ENCODE peak calls at places on chromosome 9, in eight cellular contexts. C is fibroblast of pulmonary artery, S is GM12865, U is WERI-Rb-1, M is fibroblast of mammary gland, O is tibial nerve, L is lower leg skin, P is left ventricle myocardium inferior. G is an unnamed sample.

GRCh38 chr9:82558855-82559615 is 503.9 kb downstream of the RASEF start:
- DNase-seq in C (no peak), S (no peak), U (peak; percentile 9), M (no peak), O (no peak), L (no peak), P (no peak), G (no peak)

GRCh38 chr9:87324613-87325194 is 173.0 kb upstream of the DAPK1 start:
- DNase-seq in C (peak; percentile 84), S (peak; percentile 55), U (no peak), M (peak; percentile 78), O (peak; percentile 50), L (no peak), P (no peak), G (peak; percentile 62)

GRCh38 chr9:122329592-122329991 is 41.2 kb upstream of the PTGS1 start:
- DNase-seq in C (no peak), S (no peak), U (no peak), M (no peak), O (no peak), L (no peak), P (no peak), G (no peak)

GRCh38 chr9:27529316-27530278 is at the start of gene MOB3B:
- DNase-seq in C (peak; percentile 66), S (peak; percentile 82), U (peak; percentile 79), M (peak; percentile 46), O (peak; percentile 86), L (peak; percentile 97), P (peak; percentile 86), G (peak; percentile 80)

GRCh38 chr9:87590996-87591395 is 93.3 kb downstream of the DAPK1 start:
- DNase-seq in C (no peak), S (peak; percentile 28), U (no peak), M (no peak), O (no peak), L (no peak), P (no peak), G (no peak)

GRCh38 chr9:121372563-121373400 is 2.7 kb upstream of the STOM start:
- DNase-seq in C (peak; percentile 52), S (no peak), U (peak; percentile 22), M (peak; percentile 80), O (no peak), L (no peak), P (no peak), G (peak; percentile 94)

GRCh38 chr9:92147030-92147853 is 32.0 kb upstream of the SPTLC1 start:
- DNase-seq in C (peak; percentile 94), S (peak; percentile 70), U (peak; percentile 92), M (peak; percentile 93), O (no peak), L (no peak), P (peak; percentile 43), G (peak; percentile 89)

GRCh38 chr9:85960688-85961093 is 19.7 kb downstream of the NAA35 start:
- DNase-seq in C (peak; percentile 35), S (no peak), U (no peak), M (peak; percentile 28), O (no peak), L (no peak), P (no peak), G (peak; percentile 30)

GRCh38 chr9:70003786-70004185 is 39.9 kb upstream of the MAMDC2 start:
- DNase-seq in C (peak; percentile 56), S (no peak), U (no peak), M (peak; percentile 55), O (no peak), L (no peak), P (no peak), G (no peak)

GRCh38 chr9:107249131-107249533 is 33.9 kb upstream of the RAD23B start:
- DNase-seq in C (no peak), S (no peak), U (no peak), M (no peak), O (no peak), L (no peak), P (no peak), G (peak; percentile 89)

GRCh38 chr9:4548796-4549725 is 58.8 kb downstream of the SLC1A1 start:
- DNase-seq in C (no peak), S (peak; percentile 46), U (peak; percentile 17), M (peak; percentile 4), O (no peak), L (no peak), P (peak; percentile 22), G (peak; percentile 15)

GRCh38 chr9:3968891-3969290 is 331.0 kb downstream of the GLIS3 start:
- DNase-seq in C (no peak), S (no peak), U (no peak), M (peak; percentile 51), O (no peak), L (no peak), P (no peak), G (peak; percentile 88)

GRCh38 chr9:93254806-93255519 is 71.0 kb downstream of the WNK2 start:
- DNase-seq in C (no peak), S (no peak), U (peak; percentile 0), M (no peak), O (no peak), L (peak; percentile 80), P (no peak), G (no peak)

GRCh38 chr9:89605181-89606048 is 603 bp downstream of the GADD45G start:
- DNase-seq in C (peak; percentile 36), S (no peak), U (peak; percentile 60), M (peak; percentile 52), O (peak; percentile 26), L (peak; percentile 94), P (peak; percentile 69), G (peak; percentile 50)

GRCh38 chr9:84000186-84000585 is 19.6 kb downstream of the RMI1 start:
- DNase-seq in C (peak; percentile 33), S (no peak), U (no peak), M (no peak), O (no peak), L (no peak), P (no peak), G (no peak)

GRCh38 chr9:70297141-70297540 is 38.4 kb downstream of the SMC5 start:
- DNase-seq in C (no peak), S (no peak), U (no peak), M (peak; percentile 11), O (no peak), L (no peak), P (no peak), G (peak; percentile 9)

GRCh38 chr9:97271292-97271691 is 36.2 kb upstream of the CCDC180 start:
- DNase-seq in C (no peak), S (no peak), U (no peak), M (no peak), O (no peak), L (no peak), P (no peak), G (no peak)

GRCh38 chr9:90890146-90890545 is 88.5 kb downstream of the SYK start:
- DNase-seq in C (no peak), S (no peak), U (no peak), M (peak; percentile 4), O (no peak), L (peak; percentile 70), P (no peak), G (no peak)

GRCh38 chr9:120080781-120081180 is 499.2 kb downstream of the CDK5RAP2 start:
- DNase-seq in C (no peak), S (no peak), U (no peak), M (no peak), O (no peak), L (no peak), P (no peak), G (no peak)

GRCh38 chr9:130987738-130988399 is 21.1 kb upstream of the LAMC3 start:
- DNase-seq in C (no peak), S (no peak), U (no peak), M (no peak), O (no peak), L (no peak), P (no peak), G (no peak)

GRCh38 chr9:128005938-128006337 is 25.1 kb upstream of the EEIG1 start:
- DNase-seq in C (no peak), S (no peak), U (peak; percentile 82), M (no peak), O (no peak), L (peak; percentile 88), P (peak; percentile 31), G (no peak)

GRCh38 chr9:72489986-72490385 is 31.4 kb upstream of the TMC1 start:
- DNase-seq in C (no peak), S (no peak), U (no peak), M (no peak), O (no peak), L (no peak), P (no peak), G (no peak)

GRCh38 chr9:134548618-134549017 is 93.0 kb upstream of the COL5A1 start:
- DNase-seq in C (no peak), S (no peak), U (no peak), M (no peak), O (no peak), L (no peak), P (peak; percentile 5), G (no peak)

GRCh38 chr9:77952641-77953341 is 78.8 kb downstream of the GNAQ start:
- DNase-seq in C (peak; percentile 53), S (no peak), U (no peak), M (peak; percentile 73), O (no peak), L (no peak), P (no peak), G (peak; percentile 66)

GRCh38 chr9:20087481-20087880 is 298.6 kb upstream of the SLC24A2 start:
- DNase-seq in C (peak; percentile 8), S (no peak), U (no peak), M (peak; percentile 41), O (no peak), L (no peak), P (no peak), G (no peak)

GRCh38 chr9:129252937-129253819 is 75.1 kb upstream of the IER5L start:
- DNase-seq in C (no peak), S (no peak), U (no peak), M (no peak), O (no peak), L (no peak), P (peak; percentile 44), G (no peak)
- TF ChIP-seq CTCF in C (no peak), S (no peak), U (no peak), M (no peak), O (no peak), L (no peak), P (no peak), G (no peak)

DNA sequence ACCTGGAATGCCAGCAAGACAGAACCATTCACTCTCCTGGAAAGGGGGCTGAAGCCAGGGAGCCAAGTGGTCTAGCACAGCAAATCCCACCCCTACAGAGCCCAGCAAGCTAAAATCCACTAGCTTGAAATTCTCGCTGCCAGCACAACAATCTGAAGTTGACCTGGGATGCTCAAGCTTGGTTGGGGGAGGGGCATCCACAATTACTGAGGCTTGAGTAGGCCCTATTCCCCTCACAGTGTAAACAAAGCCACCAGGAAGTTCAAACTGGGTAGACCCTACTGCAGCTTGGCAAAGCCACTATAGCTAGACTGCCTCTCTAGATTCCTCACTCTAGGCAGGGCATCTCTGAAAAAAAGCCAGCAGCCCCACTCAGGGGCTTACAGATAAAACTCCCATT is 17.3 kb downstream of the RIGI start:
- DNase-seq in C (no peak), S (no peak), U (no peak), M (no peak), O (no peak), L (no peak), P (no peak), G (no peak)
- H3K4me3 ChIP-seq in C (no peak overlapping the region), S (no peak overlapping the region), U (no peak overlapping the region), M (no peak overlapping the region), O (no peak overlapping the region), L (no peak overlapping the region), P (no peak overlapping the region), G (no peak overlapping the region)

GRCh38 chr9:34253460-34253837 is 74.6 kb downstream of the UBAP1 start:
- DNase-seq in C (peak; percentile 69), S (no peak), U (no peak), M (peak; percentile 78), O (no peak), L (peak; percentile 83), P (peak; percentile 69), G (peak; percentile 46)
- TF ChIP-seq CTCF in C (peak; percentile 55), S (no peak), U (peak; percentile 16), M (peak; percentile 56), O (peak; percentile 25), L (no peak), P (peak; percentile 45), G (peak; percentile 62)

GRCh38 chr9:123835821-123836220 is 94.1 kb downstream of the DENND1A start:
- DNase-seq in C (no peak), S (no peak), U (no peak), M (no peak), O (no peak), L (no peak), P (no peak), G (no peak)
- H3K4me3 ChIP-seq in C (no peak overlapping the region), S (no peak overlapping the region), U (no peak overlapping the region), M (no peak overlapping the region), O (no peak overlapping the region), L (no peak overlapping the region), P (no peak overlapping the region), G (no peak overlapping the region)

G was measured in epithelial cell of esophagus.